ENCODE peak calls at places on chromosomes 6 and 20, in four cellular contexts. V is sigmoid colon, Q is astrocyte, X is tibial nerve. D is an unnamed sample.

GRCh38 chr6:41975276-41975675 is 33.7 kb upstream of the CCND3 start:
- DNase-seq in V (no peak), X (no peak), Q (no peak), D (no peak)

GRCh38 chr6:3285732-3286131 is 27.0 kb downstream of the PSMG4 start:
- DNase-seq in V (peak; percentile 48), X (no peak), Q (no peak), D (no peak)

GRCh38 chr6:131789219-131789618 is 18.6 kb upstream of the ENPP1 start:
- DNase-seq in Q (no peak), V (no peak), X (no peak), D (no peak)

GRCh38 chr6:139230421-139230840 is 61.4 kb downstream of the TXLNB start:
- DNase-seq in X (peak; percentile 9), Q (peak; percentile 51), V (peak; percentile 71), D (no peak)

GRCh38 chr20:35301426-35301825 is 9.2 kb upstream of the FAM83C start:
- DNase-seq in X (no peak), V (no peak), Q (no peak), D (no peak)

GRCh38 chr20:63058696-63059335 is 52.1 kb upstream of the BHLHE23 start:
- DNase-seq in Q (no peak), V (peak; percentile 36), X (no peak), D (no peak)

GRCh38 chr20:60584221-60584620 is 626.0 kb downstream of the CDH26 start:
- DNase-seq in X (no peak), Q (no peak), V (no peak), D (no peak)

GRCh38 chr6:84652356-84653026 is 111.9 kb downstream of the TBX18 start:
- DNase-seq in X (no peak), Q (peak; percentile 92), V (no peak), D (no peak)

GRCh38 chr20:25017257-25017803 is 24.8 kb upstream of the APMAP start:
- DNase-seq in V (peak; percentile 57), X (no peak), Q (no peak), D (no peak)

GRCh38 chr6:137588472-137588871 is 94.3 kb upstream of the OLIG3 start:
- DNase-seq in X (no peak), V (no peak), Q (no peak), D (no peak)

GRCh38 chr20:1377984-1378742 is 14.7 kb downstream of the FKBP1A start:
- DNase-seq in V (no peak), Q (peak; percentile 73), X (no peak), D (no peak)

GRCh38 chr6:2733736-2734480 is 16.8 kb downstream of the MYLK4 start:
- DNase-seq in X (no peak), V (no peak), Q (no peak), D (no peak)

GRCh38 chr20:53929399-53929798 is 141.0 kb downstream of the BCAS1 start:
- DNase-seq in V (no peak), Q (no peak), X (no peak), D (no peak)

GRCh38 chr20:40563296-40563950 is 125.6 kb downstream of the MAFB start:
- DNase-seq in V (no peak), Q (peak; percentile 66), X (no peak), D (no peak)

GRCh38 chr6:31525932-31526591 is 2.7 kb upstream of the MCCD1 start:
- DNase-seq in V (no peak), X (no peak), Q (peak; percentile 25), D (no peak)

GRCh38 chr20:48703511-48704219 is 124.1 kb downstream of the PREX1 start:
- DNase-seq in X (no peak), Q (no peak), V (peak; percentile 61), D (no peak)

GRCh38 chr20:56362833-56363413 is 4.1 kb downstream of the FAM210B start:
- DNase-seq in X (no peak), V (no peak), Q (no peak), D (no peak)

GRCh38 chr6:57109905-57110304 is 19.9 kb downstream of the ZNF451 start:
- DNase-seq in X (no peak), V (no peak), Q (no peak), D (no peak)

GRCh38 chr6:57106990-57107389 is 17.0 kb downstream of the ZNF451 start:
- DNase-seq in Q (no peak), X (no peak), V (no peak), D (no peak)

GRCh38 chr6:57108691-57109090 is 18.7 kb downstream of the ZNF451 start:
- DNase-seq in Q (no peak), V (no peak), X (no peak), D (no peak)

GRCh38 chr6:57102976-57103375 is 13.0 kb downstream of the ZNF451 start:
- DNase-seq in V (no peak), Q (peak; percentile 5), X (no peak), D (no peak)

DNA sequence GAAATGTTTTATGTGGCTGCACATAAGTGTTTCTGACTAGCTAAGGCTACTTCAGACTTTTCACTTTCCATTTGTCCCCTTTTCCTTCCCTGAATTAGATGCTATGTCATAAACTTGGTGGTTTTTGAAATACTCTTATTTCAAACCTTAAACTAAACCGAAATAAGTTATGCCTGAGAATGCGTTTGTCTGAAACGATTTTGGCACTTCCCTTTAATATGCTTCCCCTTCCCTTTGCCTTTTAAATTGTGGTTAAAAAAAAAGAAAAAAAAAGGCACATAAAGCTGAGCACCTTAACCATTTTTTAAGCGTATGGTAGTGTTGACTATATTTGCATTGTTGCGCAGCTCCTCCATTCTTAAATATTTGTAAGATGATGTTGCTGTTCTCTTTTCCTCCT is 14.4 kb downstream of the ZNF451 start:
- DNase-seq in V (no peak), Q (no peak), X (no peak), D (no peak)
- H3K36me3 ChIP-seq in V (peaks cover 43% of the 10 kb centered on the region), Q (peaks cover 58% of the 10 kb centered on the region), X (peaks cover 22% of the 10 kb centered on the region), D (peaks cover 47% of the 10 kb centered on the region)

GRCh38 chr20:44954198-44954597 is 6.0 kb downstream of the TOMM34 start:
- DNase-seq in Q (no peak), V (no peak), X (no peak), D (no peak)
- H3K36me3 ChIP-seq in Q (peaks cover 71% of the 10 kb centered on the region), V (peaks cover 79% of the 10 kb centered on the region), X (peaks cover 14% of the 10 kb centered on the region), D (peaks cover 55% of the 10 kb centered on the region)

DNA sequence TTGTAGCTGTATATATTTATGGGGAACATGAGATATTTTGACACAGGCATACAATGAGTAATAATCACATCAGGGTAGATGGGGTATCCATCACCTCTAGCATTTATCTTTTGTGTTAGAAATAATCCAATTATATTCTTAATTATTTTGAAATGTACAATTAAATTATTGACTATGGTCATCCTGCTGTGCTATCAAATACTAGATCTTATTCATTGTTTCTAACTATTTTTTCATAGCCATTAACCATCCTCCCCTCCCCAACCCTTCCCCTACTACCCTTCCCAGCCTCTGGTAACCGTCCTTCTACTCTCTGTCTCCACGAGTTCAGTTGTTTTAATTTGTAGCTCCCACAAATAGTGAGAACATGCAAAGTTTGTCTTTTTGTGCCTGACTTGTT is 28.5 kb downstream of the NKX2-4 start:
- DNase-seq in Q (no peak), V (no peak), X (no peak), D (no peak)
- H3K36me3 ChIP-seq in Q (peaks cover 24% of the 10 kb centered on the region), V (peaks cover 59% of the 10 kb centered on the region), X (peaks cover 4% of the 10 kb centered on the region), D (peaks cover 31% of the 10 kb centered on the region)

GRCh38 chr6:81515562-81516453 is 236.7 kb downstream of the TENT5A start:
- DNase-seq in V (no peak), X (no peak), Q (no peak), D (no peak)
- H3K36me3 ChIP-seq in V (no peaks in the 10 kb centered on the region), X (no peaks in the 10 kb centered on the region), Q (no peaks in the 10 kb centered on the region), D (no peaks in the 10 kb centered on the region)

GRCh38 chr20:3189561-3190131 is 14.8 kb downstream of the DDRGK1 start:
- DNase-seq in V (no peak), X (no peak), Q (no peak), D (no peak)
- H3K36me3 ChIP-seq in V (peaks cover 56% of the 10 kb centered on the region), X (peaks cover 20% of the 10 kb centered on the region), Q (peaks cover 23% of the 10 kb centered on the region), D (peaks cover 35% of the 10 kb centered on the region)

DNA sequence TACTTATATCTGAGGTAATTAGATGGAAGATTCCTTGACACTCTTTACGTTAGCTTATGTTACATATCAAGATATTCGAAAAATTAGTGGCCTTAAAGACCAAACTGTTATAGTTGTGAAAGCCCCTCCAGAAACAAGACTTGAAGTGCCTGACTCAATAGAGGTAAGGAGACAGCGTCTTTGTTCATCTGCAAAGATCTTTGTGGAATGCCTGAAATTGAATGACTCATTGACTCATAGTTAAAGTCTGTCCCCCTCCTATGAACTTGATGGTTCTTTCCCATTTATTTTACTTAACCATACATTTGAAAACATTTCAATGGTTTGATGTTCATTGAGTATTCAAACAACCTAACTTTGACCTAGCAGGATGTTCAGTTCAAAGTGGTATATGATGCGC is 47.6 kb upstream of the CDKAL1 start:
- DNase-seq in X (no peak), Q (peak; percentile 47), V (no peak), D (no peak)
- H3K36me3 ChIP-seq in X (no peaks in the 10 kb centered on the region), Q (peaks cover 60% of the 10 kb centered on the region), V (peaks cover 49% of the 10 kb centered on the region), D (peaks cover under 1% of the 10 kb centered on the region)